ENCODE peak calls at places on chromosomes 6 and 20, in four cellular contexts. A is endodermal cell, Z is esophagus muscularis mucosa, I is tibial nerve. Q is an unnamed sample.

GRCh38 chr6:135182120-135182992 is 1.2 kb downstream of the MYB start:
- DNase-seq in Z (no peak), A (peak; percentile 79), I (no peak), Q (peak; percentile 25)

GRCh38 chr20:61848851-61849250 is 216.8 kb downstream of the TAF4 start:
- DNase-seq in I (no peak), Z (no peak), A (no peak), Q (no peak)

GRCh38 chr6:105069821-105070445 is 109.9 kb downstream of the POPDC3 start:
- DNase-seq in A (no peak), Z (no peak), I (no peak), Q (no peak)

GRCh38 chr6:144064402-144064830 is 31.0 kb downstream of the SF3B5 start:
- DNase-seq in Z (no peak), A (no peak), I (peak; percentile 17), Q (peak; percentile 60)

GRCh38 chr6:11770546-11771466 is 7.8 kb downstream of the ADTRP start:
- DNase-seq in I (peak; percentile 84), A (peak; percentile 80), Z (peak; percentile 95), Q (peak; percentile 78)

GRCh38 chr6:7268362-7269310 is 44.4 kb downstream of the SSR1 start:
- DNase-seq in Z (no peak), I (no peak), A (no peak), Q (no peak)

GRCh38 chr6:108841377-108841855 is 6.8 kb upstream of the ARMC2 start:
- DNase-seq in Z (no peak), I (no peak), A (no peak), Q (no peak)

GRCh38 chr20:25543068-25543467 is 42.3 kb downstream of the NINL start:
- DNase-seq in Z (no peak), A (no peak), I (no peak), Q (no peak)

GRCh38 chr6:144262470-144263369 is 22.4 kb upstream of the UTRN start:
- DNase-seq in Z (no peak), A (no peak), I (no peak), Q (no peak)

GRCh38 chr20:39106791-39107190 is 144.6 kb downstream of the DHX35 start:
- DNase-seq in Z (no peak), A (no peak), I (no peak), Q (no peak)

GRCh38 chr6:129663531-129663930 is 46.4 kb downstream of the ARHGAP18 start:
- DNase-seq in A (no peak), Z (no peak), I (no peak), Q (no peak)

GRCh38 chr20:49562341-49563014 is 5.5 kb downstream of the PTGIS start:
- DNase-seq in Z (no peak), A (peak; percentile 90), I (peak; percentile 73), Q (no peak)

GRCh38 chr20:31860431-31861345 is 9.6 kb downstream of the DUSP15 start:
- DNase-seq in Z (no peak), I (no peak), A (peak; percentile 84), Q (peak; percentile 95)

GRCh38 chr20:10179574-10180298 is 38.9 kb upstream of the SNAP25 start:
- DNase-seq in A (peak; percentile 72), Z (no peak), I (no peak), Q (peak; percentile 30)

GRCh38 chr6:12138377-12138776 is 126.3 kb downstream of the HIVEP1 start:
- DNase-seq in A (no peak), I (no peak), Z (no peak), Q (no peak)

GRCh38 chr6:45187841-45188240 is 140.3 kb upstream of the RUNX2 start:
- DNase-seq in Z (no peak), I (no peak), A (no peak), Q (no peak)

GRCh38 chr6:13479971-13480434 is 7.4 kb downstream of the GFOD1 start:
- DNase-seq in I (no peak), Z (no peak), A (no peak), Q (no peak)

GRCh38 chr6:149043476-149044130 is 273.9 kb upstream of the TAB2 start:
- DNase-seq in A (peak; percentile 88), Z (no peak), I (no peak), Q (peak; percentile 70)

GRCh38 chr20:37235065-37235464 is 26.5 kb downstream of the GHRH start:
- DNase-seq in I (no peak), Z (no peak), A (no peak), Q (peak; percentile 43)
- H3K36me3 ChIP-seq in I (peaks cover 99% of the 10 kb centered on the region), Z (peaks cover 69% of the 10 kb centered on the region), A (peaks cover 95% of the 10 kb centered on the region), Q (peaks cover 87% of the 10 kb centered on the region)

DNA sequence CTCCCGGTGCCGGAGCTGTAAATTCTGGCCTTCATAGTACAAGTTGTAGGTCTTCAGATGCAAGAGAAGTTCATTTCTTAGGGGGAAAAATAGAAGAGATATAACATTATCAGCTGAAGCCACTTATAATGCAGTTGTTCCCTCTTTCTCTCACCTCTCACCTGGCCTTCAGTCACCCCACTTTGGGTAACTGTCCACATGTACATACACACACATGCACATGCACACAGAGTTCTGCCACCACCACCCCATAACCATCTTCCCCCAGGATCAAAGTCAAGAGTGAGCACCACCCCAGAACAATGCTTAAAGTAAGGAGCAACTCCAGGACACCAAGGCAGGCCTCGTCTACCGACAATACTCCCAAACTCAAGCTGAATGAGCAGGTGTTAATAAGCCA is 76.3 kb downstream of the PRND start:
- DNase-seq in Z (no peak), A (no peak), I (no peak), Q (no peak)
- H3K36me3 ChIP-seq in Z (peaks cover 43% of the 10 kb centered on the region), A (no peaks in the 10 kb centered on the region), I (peaks cover 55% of the 10 kb centered on the region), Q (peaks cover 4% of the 10 kb centered on the region)

GRCh38 chr20:3307695-3308094 is 68.7 kb upstream of the SLC4A11 start:
- DNase-seq in A (no peak), Z (no peak), I (no peak), Q (no peak)

GRCh38 chr20:3309226-3309625 is 70.2 kb upstream of the SLC4A11 start:
- DNase-seq in Z (no peak), A (no peak), I (no peak), Q (no peak)

GRCh38 chr20:3311623-3312022 is 72.6 kb upstream of the SLC4A11 start:
- DNase-seq in A (no peak), Z (no peak), I (no peak), Q (no peak)

GRCh38 chr20:3304456-3304855 is 65.5 kb upstream of the SLC4A11 start:
- DNase-seq in Z (no peak), I (no peak), A (no peak), Q (no peak)

DNA sequence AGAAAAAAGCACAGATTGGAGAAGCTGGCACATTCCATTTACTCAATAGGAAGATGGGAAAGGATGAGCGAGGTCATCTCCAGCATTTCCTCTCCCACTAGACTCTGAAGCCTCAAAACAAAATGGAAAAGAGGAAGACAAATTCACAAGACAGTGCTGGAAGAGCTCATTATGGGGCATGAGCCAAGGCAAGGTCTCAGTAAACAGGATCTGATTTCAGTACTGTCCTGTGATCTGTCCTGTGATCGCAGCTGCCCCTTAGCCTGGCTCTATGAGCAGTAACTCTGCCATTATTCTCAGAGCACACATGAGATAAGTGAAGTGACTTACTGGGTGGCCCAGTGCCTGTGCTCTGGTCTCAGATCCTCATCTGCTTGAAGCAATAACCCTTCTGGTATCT is 68.1 kb upstream of the SLC4A11 start:
- DNase-seq in A (no peak), Z (no peak), I (no peak), Q (no peak)
- H3K36me3 ChIP-seq in A (peaks cover 53% of the 10 kb centered on the region), Z (peaks cover 54% of the 10 kb centered on the region), I (peaks cover 86% of the 10 kb centered on the region), Q (peaks cover 3% of the 10 kb centered on the region)

GRCh38 chr6:33688451-33689147 is 22.9 kb downstream of the UQCC2 start:
- DNase-seq in I (no peak), Z (no peak), A (no peak), Q (no peak)
- H3K36me3 ChIP-seq in I (peaks cover 100% of the 10 kb centered on the region), Z (peaks cover 9% of the 10 kb centered on the region), A (peaks cover 11% of the 10 kb centered on the region), Q (peaks cover 96% of the 10 kb centered on the region)